ENCODE peak calls at places on chromosomes 4 and X, in six cellular contexts. One of them, this sample, is unnamed.

GRCh38 chr4:36230523-36230922 is 13.8 kb downstream of the ARAP2 start:
- DNase-seq in astrocyte of the spinal cord: no peak
- DNase-seq in MM.1S: no peak
- DNase-seq in suprapubic skin: no peak
- DNase-seq in foreskin fibroblast: no peak
- DNase-seq in tibial nerve: no peak
- DNase-seq in this sample: no peak

GRCh38 chr4:148503681-148504080 is 61.5 kb upstream of the NR3C2 start:
- DNase-seq in astrocyte of the spinal cord: no peak
- DNase-seq in MM.1S: no peak
- DNase-seq in suprapubic skin: no peak
- DNase-seq in foreskin fibroblast: no peak
- DNase-seq in tibial nerve: no peak
- DNase-seq in this sample: no peak

GRCh38 chrX:103879339-103879738 is 47.3 kb upstream of the RAB9B start:
- DNase-seq in astrocyte of the spinal cord: peak
- DNase-seq in MM.1S: no peak
- DNase-seq in suprapubic skin: no peak
- DNase-seq in foreskin fibroblast: peak
- DNase-seq in tibial nerve: no peak
- DNase-seq in this sample: peak

GRCh38 chrX:49930046-49930445 is 7.7 kb downstream of the CLCN5 start:
- DNase-seq in astrocyte of the spinal cord: no peak
- DNase-seq in MM.1S: no peak
- DNase-seq in suprapubic skin: no peak
- DNase-seq in foreskin fibroblast: no peak
- DNase-seq in tibial nerve: no peak
- DNase-seq in this sample: peak

GRCh38 chr4:17283832-17284231 is 228.1 kb downstream of the QDPR start:
- DNase-seq in astrocyte of the spinal cord: no peak
- DNase-seq in MM.1S: no peak
- DNase-seq in suprapubic skin: no peak
- DNase-seq in foreskin fibroblast: no peak
- DNase-seq in tibial nerve: no peak
- DNase-seq in this sample: no peak

GRCh38 chr4:1090465-1091440 is 22.6 kb downstream of the RNF212 start:
- DNase-seq in astrocyte of the spinal cord: no peak
- DNase-seq in MM.1S: no peak
- DNase-seq in suprapubic skin: peak
- DNase-seq in foreskin fibroblast: no peak
- DNase-seq in tibial nerve: no peak
- DNase-seq in this sample: no peak

GRCh38 chr4:144705861-144706590 is 60.1 kb downstream of the HHIP start:
- DNase-seq in astrocyte of the spinal cord: no peak
- DNase-seq in MM.1S: no peak
- DNase-seq in suprapubic skin: no peak
- DNase-seq in foreskin fibroblast: no peak
- DNase-seq in tibial nerve: no peak
- DNase-seq in this sample: no peak

GRCh38 chr4:85756938-85757337 is 282.0 kb downstream of the ARHGAP24 start:
- DNase-seq in astrocyte of the spinal cord: peak
- DNase-seq in MM.1S: no peak
- DNase-seq in suprapubic skin: no peak
- DNase-seq in foreskin fibroblast: peak
- DNase-seq in tibial nerve: no peak
- DNase-seq in this sample: peak

GRCh38 chr4:113960684-113961321 is 18.6 kb downstream of the ARSJ start:
- DNase-seq in astrocyte of the spinal cord: no peak
- DNase-seq in MM.1S: no peak
- DNase-seq in suprapubic skin: no peak
- DNase-seq in foreskin fibroblast: no peak
- DNase-seq in tibial nerve: no peak
- DNase-seq in this sample: no peak

GRCh38 chr4:109729155-109729562 is 711 bp downstream of the PLA2G12A start:
- DNase-seq in astrocyte of the spinal cord: peak
- DNase-seq in MM.1S: no peak
- DNase-seq in suprapubic skin: no peak
- DNase-seq in foreskin fibroblast: no peak
- DNase-seq in tibial nerve: no peak
- DNase-seq in this sample: no peak

GRCh38 chrX:12013220-12013619 is 125.1 kb upstream of the FRMPD4 start:
- DNase-seq in astrocyte of the spinal cord: peak
- DNase-seq in MM.1S: no peak
- DNase-seq in suprapubic skin: no peak
- DNase-seq in foreskin fibroblast: peak
- DNase-seq in tibial nerve: no peak
- DNase-seq in this sample: peak

GRCh38 chr4:173057442-173057841 is 111.2 kb upstream of the GALNT7 start:
- DNase-seq in astrocyte of the spinal cord: no peak
- DNase-seq in MM.1S: no peak
- DNase-seq in suprapubic skin: no peak
- DNase-seq in foreskin fibroblast: peak
- DNase-seq in tibial nerve: no peak
- DNase-seq in this sample: peak

GRCh38 chr4:14632041-14632440 is 370.2 kb upstream of the CPEB2 start:
- DNase-seq in astrocyte of the spinal cord: no peak
- DNase-seq in MM.1S: no peak
- DNase-seq in suprapubic skin: no peak
- DNase-seq in foreskin fibroblast: no peak
- DNase-seq in tibial nerve: no peak
- DNase-seq in this sample: no peak
- H3K4me3 ChIP-seq in astrocyte of the spinal cord: no peak
- H3K4me3 ChIP-seq in MM.1S: no peak
- H3K4me3 ChIP-seq in suprapubic skin: no peak
- H3K4me3 ChIP-seq in foreskin fibroblast: no peak
- H3K4me3 ChIP-seq in tibial nerve: no peak
- H3K4me3 ChIP-seq in this sample: no peak

DNA sequence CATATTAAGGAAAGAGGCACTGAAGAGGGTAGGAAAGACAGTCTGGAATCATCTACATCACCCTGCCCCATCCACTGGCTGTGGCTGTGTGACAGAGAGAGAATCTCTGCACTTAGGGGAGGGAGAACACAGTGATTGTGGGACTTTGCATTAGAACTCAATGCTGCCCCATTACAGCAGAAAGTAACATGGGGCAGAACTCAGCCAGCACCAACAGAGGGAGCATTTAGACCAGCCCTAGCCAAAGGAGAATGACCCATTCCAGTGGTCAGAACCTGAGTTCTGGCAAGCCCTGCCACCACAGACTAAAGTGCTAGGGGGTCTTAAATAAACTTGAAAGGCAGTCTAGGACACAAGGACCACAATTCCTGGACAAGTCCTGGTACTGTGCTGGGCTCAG is 37.9 kb downstream of the ZNF330 start:
- DNase-seq in astrocyte of the spinal cord: no peak
- DNase-seq in MM.1S: no peak
- DNase-seq in suprapubic skin: no peak
- DNase-seq in foreskin fibroblast: no peak
- DNase-seq in tibial nerve: no peak
- DNase-seq in this sample: no peak
- TF ChIP-seq CTCF in astrocyte of the spinal cord: no peak
- TF ChIP-seq CTCF in MM.1S: no peak
- TF ChIP-seq CTCF in suprapubic skin: no peak
- TF ChIP-seq CTCF in foreskin fibroblast: no peak
- TF ChIP-seq CTCF in tibial nerve: no peak
- TF ChIP-seq CTCF in this sample: no peak

DNA sequence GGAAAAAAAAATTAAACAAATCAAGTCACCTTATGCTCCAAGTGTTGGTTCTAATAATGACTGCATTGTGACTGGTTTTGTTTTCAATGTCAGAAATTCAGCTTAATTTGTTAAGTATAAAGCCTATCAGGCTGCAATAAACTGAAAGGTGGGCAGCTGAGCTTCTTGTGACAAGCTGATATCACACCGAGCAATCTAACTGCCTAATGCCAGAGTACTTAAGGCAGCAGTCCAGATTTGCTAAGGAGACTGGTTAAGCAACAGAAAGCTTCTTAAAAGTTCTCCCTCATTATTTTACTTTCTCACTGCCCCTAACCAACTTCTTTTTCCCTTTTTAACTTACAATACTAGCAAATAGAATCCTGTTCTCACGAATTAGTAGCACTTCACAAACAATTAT is 201.0 kb downstream of the MAB21L2 start:
- DNase-seq in astrocyte of the spinal cord: peak
- DNase-seq in MM.1S: no peak
- DNase-seq in suprapubic skin: no peak
- DNase-seq in foreskin fibroblast: peak
- DNase-seq in tibial nerve: no peak
- DNase-seq in this sample: no peak
- H3K4me3 ChIP-seq in astrocyte of the spinal cord: no peak
- H3K4me3 ChIP-seq in MM.1S: no peak
- H3K4me3 ChIP-seq in suprapubic skin: no peak
- H3K4me3 ChIP-seq in foreskin fibroblast: no peak
- H3K4me3 ChIP-seq in tibial nerve: no peak
- H3K4me3 ChIP-seq in this sample: no peak

GRCh38 chrX:68180501-68181061 is 252.7 kb downstream of the OPHN1 start:
- DNase-seq in astrocyte of the spinal cord: no peak
- DNase-seq in MM.1S: no peak
- DNase-seq in suprapubic skin: no peak
- DNase-seq in foreskin fibroblast: no peak
- DNase-seq in tibial nerve: no peak
- DNase-seq in this sample: no peak

GRCh38 chrX:68179355-68179754 is 253.9 kb downstream of the OPHN1 start:
- DNase-seq in astrocyte of the spinal cord: no peak
- DNase-seq in MM.1S: no peak
- DNase-seq in suprapubic skin: no peak
- DNase-seq in foreskin fibroblast: no peak
- DNase-seq in tibial nerve: no peak
- DNase-seq in this sample: no peak

GRCh38 chrX:68186552-68187262 is 246.6 kb downstream of the OPHN1 start:
- DNase-seq in astrocyte of the spinal cord: no peak
- DNase-seq in MM.1S: no peak
- DNase-seq in suprapubic skin: no peak
- DNase-seq in foreskin fibroblast: no peak
- DNase-seq in tibial nerve: no peak
- DNase-seq in this sample: peak

GRCh38 chrX:68185161-68185560 is 248.1 kb downstream of the OPHN1 start:
- DNase-seq in astrocyte of the spinal cord: no peak
- DNase-seq in MM.1S: no peak
- DNase-seq in suprapubic skin: no peak
- DNase-seq in foreskin fibroblast: no peak
- DNase-seq in tibial nerve: no peak
- DNase-seq in this sample: no peak

DNA sequence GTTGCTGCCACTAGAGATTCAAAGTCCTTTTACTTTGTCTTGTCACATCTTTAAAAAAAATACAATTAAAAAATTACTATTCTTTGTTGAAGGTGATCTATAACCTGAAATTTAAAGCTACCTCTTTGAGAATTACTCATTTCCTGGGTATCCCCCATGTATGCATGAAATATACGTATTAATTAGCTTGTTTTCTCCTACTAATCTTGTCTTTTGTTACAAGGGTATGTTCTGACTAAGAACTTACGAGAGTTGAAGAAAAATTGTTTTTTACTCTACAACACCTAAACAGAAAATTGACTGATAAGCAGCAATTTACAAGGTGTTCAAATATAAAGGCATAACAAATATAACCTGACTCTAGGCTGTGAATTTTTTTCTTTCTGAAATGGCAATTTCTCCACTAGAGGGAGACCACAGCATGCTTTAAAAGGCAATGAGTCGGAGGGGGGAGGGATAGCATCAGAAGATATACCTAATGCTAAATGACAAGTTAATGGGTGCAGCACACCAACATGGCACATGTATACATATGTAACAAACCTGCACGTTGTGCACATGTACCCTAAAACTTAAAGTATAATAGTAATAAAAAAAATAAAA is 249.6 kb downstream of the OPHN1 start:
- DNase-seq in astrocyte of the spinal cord: peak
- DNase-seq in MM.1S: peak
- DNase-seq in suprapubic skin: no peak
- DNase-seq in foreskin fibroblast: no peak
- DNase-seq in tibial nerve: no peak
- DNase-seq in this sample: peak
- TF ChIP-seq CTCF in astrocyte of the spinal cord: peak
- TF ChIP-seq CTCF in MM.1S: peak
- TF ChIP-seq CTCF in suprapubic skin: no peak
- TF ChIP-seq CTCF in foreskin fibroblast: peak
- TF ChIP-seq CTCF in tibial nerve: peak
- TF ChIP-seq CTCF in this sample: peak

GRCh38 chrX:53049127-53049517 is 533 bp downstream of the GPR173 start:
- DNase-seq in astrocyte of the spinal cord: no peak
- DNase-seq in MM.1S: no peak
- DNase-seq in suprapubic skin: no peak
- DNase-seq in foreskin fibroblast: no peak
- DNase-seq in tibial nerve: no peak
- DNase-seq in this sample: no peak
- H3K4me3 ChIP-seq in astrocyte of the spinal cord: peak
- H3K4me3 ChIP-seq in MM.1S: no peak
- H3K4me3 ChIP-seq in suprapubic skin: peak
- H3K4me3 ChIP-seq in foreskin fibroblast: peak
- H3K4me3 ChIP-seq in tibial nerve: peak
- H3K4me3 ChIP-seq in this sample: peak

GRCh38 chrX:132634521-132634920 is 145.7 kb upstream of the MBNL3 start:
- DNase-seq in astrocyte of the spinal cord: no peak
- DNase-seq in MM.1S: no peak
- DNase-seq in suprapubic skin: no peak
- DNase-seq in foreskin fibroblast: no peak
- DNase-seq in tibial nerve: no peak
- DNase-seq in this sample: no peak

GRCh38 chrX:132636080-132636479 is 147.2 kb upstream of the MBNL3 start:
- DNase-seq in astrocyte of the spinal cord: peak
- DNase-seq in MM.1S: peak
- DNase-seq in suprapubic skin: no peak
- DNase-seq in foreskin fibroblast: no peak
- DNase-seq in tibial nerve: no peak
- DNase-seq in this sample: peak

GRCh38 chrX:132631579-132632232 is 142.9 kb upstream of the MBNL3 start:
- DNase-seq in astrocyte of the spinal cord: peak
- DNase-seq in MM.1S: peak
- DNase-seq in suprapubic skin: no peak
- DNase-seq in foreskin fibroblast: no peak
- DNase-seq in tibial nerve: no peak
- DNase-seq in this sample: peak
- TF ChIP-seq CTCF in astrocyte of the spinal cord: peak
- TF ChIP-seq CTCF in MM.1S: peak
- TF ChIP-seq CTCF in suprapubic skin: peak
- TF ChIP-seq CTCF in foreskin fibroblast: peak
- TF ChIP-seq CTCF in tibial nerve: peak
- TF ChIP-seq CTCF in this sample: peak

This sample was measured in fibroblast of mammary gland.